ENCODE peak calls at places on chromosomes 5 and 9, in four cellular contexts. One of them, this sample, is unnamed.

GRCh38 chr9:76651114-76651697 is 113.0 kb upstream of the PCA3 start:
- DNase-seq in WTC11: no peak
- DNase-seq in DMS153: no peak
- DNase-seq in upper lobe of right lung: no peak
- DNase-seq in this sample: no peak

GRCh38 chr5:122780296-122780695 is 5.4 kb downstream of the SNX2 start:
- DNase-seq in WTC11: no peak
- DNase-seq in DMS153: no peak
- DNase-seq in upper lobe of right lung: no peak
- DNase-seq in this sample: no peak

GRCh38 chr5:91280062-91280941 is 102.8 kb downstream of the ARRDC3 start:
- DNase-seq in WTC11: peak; percentile 91
- DNase-seq in upper lobe of right lung: peak; percentile 96
- DNase-seq in DMS153: peak; percentile 60
- DNase-seq in this sample: peak; percentile 98

GRCh38 chr5:95644351-95645042 is 2.1 kb upstream of the RFESD start:
- DNase-seq in WTC11: peak; percentile 42
- DNase-seq in upper lobe of right lung: no peak
- DNase-seq in DMS153: no peak
- DNase-seq in this sample: no peak

GRCh38 chr5:2134543-2135299 is 252.0 kb upstream of the IRX4 start:
- DNase-seq in upper lobe of right lung: no peak
- DNase-seq in DMS153: no peak
- DNase-seq in WTC11: no peak
- DNase-seq in this sample: no peak

GRCh38 chr5:75890546-75890945 is 173.3 kb upstream of the POC5 start:
- DNase-seq in DMS153: no peak
- DNase-seq in WTC11: no peak
- DNase-seq in upper lobe of right lung: no peak
- DNase-seq in this sample: no peak

GRCh38 chr5:150412319-150413175 is at the start of gene CD74:
- DNase-seq in WTC11: peak; percentile 75
- DNase-seq in DMS153: no peak
- DNase-seq in upper lobe of right lung: peak; percentile 95
- DNase-seq in this sample: peak; percentile 95

GRCh38 chr9:107994638-107995037 is 505.1 kb upstream of the KLF4 start:
- DNase-seq in WTC11: no peak
- DNase-seq in upper lobe of right lung: no peak
- DNase-seq in DMS153: no peak
- DNase-seq in this sample: no peak

GRCh38 chr9:33295571-33295970 is 5.3 kb downstream of the NFX1 start:
- DNase-seq in upper lobe of right lung: no peak
- DNase-seq in DMS153: no peak
- DNase-seq in WTC11: no peak
- DNase-seq in this sample: no peak

GRCh38 chr9:78314953-78315870 is 18.3 kb downstream of the PSAT1 start:
- DNase-seq in WTC11: no peak
- DNase-seq in DMS153: no peak
- DNase-seq in upper lobe of right lung: no peak
- DNase-seq in this sample: no peak

GRCh38 chr9:134189475-134190231 is 25.3 kb upstream of the RNU6ATAC start:
- DNase-seq in upper lobe of right lung: peak; percentile 55
- DNase-seq in WTC11: peak; percentile 9
- DNase-seq in DMS153: no peak
- DNase-seq in this sample: peak; percentile 75

GRCh38 chr5:14244721-14245518 is 101.8 kb downstream of the TRIO start:
- DNase-seq in upper lobe of right lung: no peak
- DNase-seq in DMS153: no peak
- DNase-seq in WTC11: no peak
- DNase-seq in this sample: no peak

This sample was measured in kidney.